ENCODE peak calls at places on chromosome 2, in five cellular contexts. L is GM23338, I is stomach, B is body of pancreas, K is sigmoid colon. R is an unnamed sample.

GRCh38 chr2:23703583-23704385 is 223.1 kb downstream of the ATAD2B start:
- DNase-seq in L (no peak), I (no peak), B (no peak), K (peak; percentile 46), R (no peak)

GRCh38 chr2:27123302-27124150 is at the start of gene ABHD1:
- DNase-seq in L (peak; percentile 69), I (peak; percentile 69), B (peak; percentile 72), K (peak; percentile 79), R (peak; percentile 85)

GRCh38 chr2:20526666-20527065 is 79.8 kb downstream of the RHOB start:
- DNase-seq in L (no peak), I (peak; percentile 46), B (peak; percentile 20), K (peak; percentile 67), R (peak; percentile 57)

GRCh38 chr2:131148426-131148825 is 43.3 kb downstream of the PLEKHB2 start:
- DNase-seq in L (no peak), I (no peak), B (no peak), K (no peak), R (no peak)

GRCh38 chr2:239269959-239270358 is 130.9 kb downstream of the HDAC4 start:
- DNase-seq in L (no peak), I (peak; percentile 16), B (no peak), K (no peak), R (no peak)

GRCh38 chr2:226136739-226137138 is 662.9 kb downstream of the IRS1 start:
- DNase-seq in L (no peak), I (no peak), B (no peak), K (no peak), R (no peak)

GRCh38 chr2:88452980-88453582 is 588 bp upstream of the FOXI3 start:
- DNase-seq in L (peak; percentile 58), I (no peak), B (no peak), K (no peak), R (no peak)

GRCh38 chr2:102463160-102463559 is 9.9 kb upstream of the SLC9A4 start:
- DNase-seq in L (no peak), I (no peak), B (no peak), K (no peak), R (no peak)

GRCh38 chr2:47225061-47225783 is 70.1 kb upstream of the STPG4 start:
- DNase-seq in L (no peak), I (peak; percentile 47), B (peak; percentile 84), K (peak; percentile 76), R (peak; percentile 92)

GRCh38 chr2:234953116-234954031 is 1.6 kb downstream of the SH3BP4 start:
- DNase-seq in L (peak; percentile 23), I (peak; percentile 58), B (peak; percentile 70), K (peak; percentile 53), R (no peak)

GRCh38 chr2:44549099-44549471 is 187.3 kb downstream of the CAMKMT start:
- DNase-seq in L (no peak), I (no peak), B (no peak), K (no peak), R (no peak)

GRCh38 chr2:381181-381580 is 93.3 kb upstream of the ALKAL2 start:
- DNase-seq in L (no peak), I (no peak), B (no peak), K (no peak), R (no peak)

DNA sequence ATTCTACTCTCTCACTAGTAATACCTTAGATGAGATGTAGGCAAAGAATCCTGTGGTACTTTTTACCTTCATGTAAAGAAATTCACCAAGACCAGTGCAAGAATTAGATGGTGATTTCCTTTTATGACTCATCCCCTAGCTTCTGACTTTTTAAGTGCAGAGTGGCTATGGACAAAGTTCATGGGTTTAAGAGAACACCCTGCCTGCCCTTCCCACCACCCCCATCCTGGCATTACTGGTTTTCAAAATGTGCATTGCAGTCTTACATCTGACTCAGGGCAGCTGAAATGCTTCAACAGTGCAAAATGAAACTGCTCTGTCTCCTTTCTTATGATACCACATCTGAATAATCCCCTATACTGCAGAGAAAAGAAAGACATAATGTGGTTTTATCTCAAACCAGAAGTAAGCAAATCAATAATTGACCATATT is 22.6 kb downstream of the MAIP1 start:
- DNase-seq in L (no peak), I (no peak), B (no peak), K (no peak), R (peak; percentile 60)
- H3K36me3 ChIP-seq in L (no peaks in the 10 kb centered on the region), I (no peaks in the 10 kb centered on the region), B (no peaks in the 10 kb centered on the region), K (no peaks in the 10 kb centered on the region), R (no peaks in the 10 kb centered on the region)

GRCh38 chr2:65227471-65228248 is at the start of gene ACTR2:
- DNase-seq in L (peak; percentile 97), I (peak; percentile 96), B (peak; percentile 96), K (peak; percentile 98), R (peak; percentile 98)
- TF ChIP-seq CTCF in L (no peak), I (no peak), B (no peak), K (no peak), R (no peak)

GRCh38 chr2:72612614-72613160 is 213.1 kb downstream of the EXOC6B start:
- DNase-seq in L (no peak), I (no peak), B (no peak), K (no peak), R (no peak)
- H3K27ac ChIP-seq in L (no peak overlapping the region), I (no peak overlapping the region), B (no peak overlapping the region), K (no peak overlapping the region), R (no peak overlapping the region)

GRCh38 chr2:42055573-42056514 is 8.0 kb downstream of the PKDCC start:
- DNase-seq in L (no peak), I (peak; percentile 62), B (peak; percentile 56), K (peak; percentile 89), R (no peak)
- H3K36me3 ChIP-seq in L (no peaks in the 10 kb centered on the region), I (peaks cover 6% of the 10 kb centered on the region), B (no peaks in the 10 kb centered on the region), K (peaks cover 20% of the 10 kb centered on the region), R (no peaks in the 10 kb centered on the region)

R was measured in right lobe of liver.